ENCODE peak calls at places on chromosomes 5 and 9, in eight cellular contexts. F, M, O, W, I, H, J and U are unnamed samples.

GRCh38 chr5:169067641-169068316 is 233.2 kb downstream of the SLIT3 start:
- DNase-seq in F (no peak), M (no peak), O (no peak), W (no peak), I (no peak), H (no peak), J (no peak), U (no peak)

GRCh38 chr5:53782620-53783019 is 222.2 kb downstream of the NDUFS4 start:
- DNase-seq in F (no peak), M (no peak), O (no peak), W (no peak), I (no peak), H (peak; percentile 28), J (no peak), U (no peak)

GRCh38 chr9:8622222-8622802 is 822.7 kb upstream of the DMAC1 start:
- DNase-seq in F (no peak), M (no peak), O (no peak), W (no peak), I (no peak), H (no peak), J (no peak), U (no peak)

GRCh38 chr5:149063017-149063687 is at the start of gene SH3TC2:
- DNase-seq in F (peak; percentile 96), M (peak; percentile 72), O (no peak), W (peak; percentile 88), I (no peak), H (peak; percentile 57), J (peak; percentile 68), U (peak; percentile 52)

GRCh38 chr5:172644711-172645110 is 3.6 kb downstream of the NEURL1B start:
- DNase-seq in F (no peak), M (no peak), O (no peak), W (no peak), I (no peak), H (no peak), J (peak; percentile 15), U (no peak)

GRCh38 chr9:127130661-127131538 is 8.5 kb upstream of the ANGPTL2 start:
- DNase-seq in F (peak; percentile 42), M (no peak), O (peak; percentile 99), W (peak; percentile 71), I (peak; percentile 41), H (peak; percentile 97), J (no peak), U (no peak)

GRCh38 chr5:3842591-3842990 is 247.0 kb downstream of the IRX1 start:
- DNase-seq in F (no peak), M (no peak), O (no peak), W (no peak), I (no peak), H (no peak), J (no peak), U (no peak)

GRCh38 chr5:78773655-78774054 is 125.1 kb upstream of the LHFPL2 start:
- DNase-seq in F (no peak), M (no peak), O (peak; percentile 15), W (no peak), I (no peak), H (no peak), J (no peak), U (no peak)

GRCh38 chr9:36765468-36766341 is 193.0 kb downstream of the MELK start:
- DNase-seq in F (no peak), M (peak; percentile 91), O (peak; percentile 45), W (peak; percentile 92), I (peak; percentile 76), H (peak; percentile 22), J (peak; percentile 95), U (peak; percentile 85)

GRCh38 chr5:78320461-78320860 is 26.0 kb upstream of the AP3B1 start:
- DNase-seq in F (peak; percentile 42), M (peak; percentile 19), O (peak; percentile 59), W (no peak), I (no peak), H (peak; percentile 42), J (no peak), U (no peak)

GRCh38 chr5:134106991-134107701 is 7.3 kb upstream of the TCF7 start:
- DNase-seq in F (no peak), M (no peak), O (no peak), W (no peak), I (no peak), H (no peak), J (no peak), U (no peak)

GRCh38 chr5:178436326-178436940 is 153.8 kb downstream of the COL23A1 start:
- DNase-seq in F (no peak), M (no peak), O (no peak), W (no peak), I (no peak), H (no peak), J (no peak), U (no peak)

GRCh38 chr9:34559616-34560546 is 29.6 kb downstream of the CNTFR start:
- DNase-seq in F (no peak), M (no peak), O (peak; percentile 77), W (no peak), I (peak; percentile 63), H (peak; percentile 52), J (no peak), U (no peak)

GRCh38 chr5:132408965-132409364 is 39.5 kb downstream of the SLC22A5 start:
- DNase-seq in F (no peak), M (no peak), O (no peak), W (no peak), I (no peak), H (no peak), J (no peak), U (no peak)

GRCh38 chr9:117929873-117930272 is 225.7 kb downstream of the TLR4 start:
- DNase-seq in F (peak; percentile 2), M (no peak), O (no peak), W (no peak), I (no peak), H (no peak), J (no peak), U (no peak)

GRCh38 chr9:68970150-68970549 is 43.8 kb downstream of the PRKACG start:
- DNase-seq in F (no peak), M (no peak), O (no peak), W (no peak), I (no peak), H (no peak), J (no peak), U (no peak)

GRCh38 chr5:135883441-135883840 is 12.2 kb downstream of the IL9 start:
- DNase-seq in F (no peak), M (no peak), O (no peak), W (no peak), I (no peak), H (no peak), J (no peak), U (no peak)

GRCh38 chr5:129459485-129460120 is 495 bp upstream of the ADAMTS19 start:
- DNase-seq in F (no peak), M (no peak), O (peak; percentile 47), W (peak; percentile 67), I (peak; percentile 15), H (peak; percentile 64), J (peak; percentile 68), U (peak; percentile 80)
- H3K4me3 ChIP-seq in F (no peak overlapping the region), M (no peak overlapping the region), O (peak overlapping the region; percentile 35), W (peak overlapping the region; percentile 66), I (peak overlapping the region; percentile 57), H (peak overlapping the region; percentile 6), J (no peak overlapping the region), U (peak overlapping the region; percentile 16)

GRCh38 chr5:77082280-77082679 is 4.8 kb downstream of the ZBED3 start:
- DNase-seq in F (no peak), M (no peak), O (no peak), W (no peak), I (no peak), H (no peak), J (no peak), U (no peak)

GRCh38 chr5:77083088-77083487 is 4.0 kb downstream of the ZBED3 start:
- DNase-seq in F (no peak), M (no peak), O (no peak), W (no peak), I (no peak), H (no peak), J (no peak), U (no peak)

GRCh38 chr5:77087484-77088291 is 603 bp upstream of the ZBED3 start:
- DNase-seq in F (no peak), M (no peak), O (no peak), W (no peak), I (peak; percentile 50), H (peak; percentile 23), J (peak; percentile 77), U (peak; percentile 29)

GRCh38 chr5:77080905-77081304 is 6.2 kb downstream of the ZBED3 start:
- DNase-seq in F (no peak), M (no peak), O (no peak), W (no peak), I (no peak), H (no peak), J (no peak), U (no peak)

GRCh38 chr5:77086611-77087483 is at the start of gene ZBED3:
- DNase-seq in F (peak; percentile 64), M (peak; percentile 71), O (peak; percentile 85), W (peak; percentile 77), I (peak; percentile 75), H (peak; percentile 78), J (peak; percentile 89), U (peak; percentile 90)
- TF ChIP-seq CTCF in F (peak; percentile 12), M (peak; percentile 8), O (peak; percentile 9), W (peak; percentile 24), I (no peak), H (peak; percentile 43), J (no peak), U (no peak)

DNA sequence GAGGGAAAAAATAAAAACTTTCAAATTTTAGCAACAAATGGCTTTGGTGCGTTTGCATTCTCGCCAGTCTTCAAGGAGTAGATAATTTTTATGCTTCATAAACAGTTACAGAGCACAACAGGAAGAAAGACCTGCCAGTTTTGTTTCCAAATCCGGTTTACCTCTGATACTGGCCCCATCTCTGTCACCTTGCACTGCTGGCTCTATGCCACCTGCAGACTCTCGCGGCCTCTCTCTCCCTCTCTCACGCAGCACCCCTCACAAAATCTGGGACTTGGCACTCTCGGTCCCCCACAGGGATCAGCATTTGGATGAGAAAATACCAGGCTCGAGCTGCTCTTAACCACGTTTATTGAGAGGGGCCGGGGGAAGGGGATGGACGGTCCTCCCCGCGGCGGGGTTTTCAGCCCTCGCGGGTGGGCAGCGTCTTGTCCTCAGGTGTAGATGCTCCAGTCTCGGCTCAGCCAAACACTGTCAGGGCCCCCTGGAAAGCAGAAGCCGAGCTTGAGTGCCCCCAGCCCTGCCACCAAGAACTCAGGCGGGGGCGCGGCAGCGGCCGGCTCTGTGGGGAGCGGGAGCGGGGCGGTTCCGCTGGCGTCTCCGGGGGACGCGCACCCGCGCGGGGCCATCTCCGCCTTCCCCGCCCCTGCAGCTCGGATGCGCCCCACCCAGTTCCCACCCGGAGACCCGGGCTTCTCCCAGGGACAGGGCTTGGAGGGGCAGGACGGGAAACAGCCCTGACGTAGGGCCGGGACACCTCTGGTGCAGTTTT is 1.3 kb downstream of the SCGB3A1 start:
- DNase-seq in F (no peak), M (no peak), O (no peak), W (peak; percentile 40), I (no peak), H (no peak), J (peak; percentile 75), U (no peak)
- H3K4me3 ChIP-seq in F (no peak overlapping the region), M (no peak overlapping the region), O (no peak overlapping the region), W (peak overlapping the region; percentile 42), I (no peak overlapping the region), H (no peak overlapping the region), J (peak overlapping the region; percentile 31), U (peak overlapping the region; percentile 21)

DNA sequence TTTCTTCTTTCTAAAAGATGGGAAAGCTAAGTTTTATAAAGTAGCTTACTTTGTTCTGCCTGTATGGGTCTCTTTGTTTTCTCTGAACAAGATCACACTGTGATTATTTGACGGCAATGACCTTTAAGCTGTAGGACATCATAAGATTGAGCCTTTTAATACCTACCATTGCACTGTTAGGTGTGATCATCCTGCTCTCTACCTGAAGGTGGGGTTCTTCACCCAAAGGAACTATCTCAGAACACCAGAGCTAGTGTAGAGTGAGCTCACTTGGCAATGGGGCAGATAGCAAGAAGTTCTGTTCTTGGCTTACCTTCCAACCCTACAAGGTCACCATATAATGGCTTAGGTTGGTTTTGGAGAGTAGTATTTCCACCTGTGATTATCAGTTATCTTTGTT is 200.2 kb downstream of the SPATA31D1 start:
- DNase-seq in F (no peak), M (no peak), O (no peak), W (no peak), I (no peak), H (no peak), J (no peak), U (no peak)
- TF ChIP-seq CTCF in F (peak; percentile 18), M (no peak), O (no peak), W (no peak), I (no peak), H (no peak), J (no peak), U (no peak)